ENCODE peak calls at places on chromosome 6, in ten cellular contexts. Q is adipocyte; K is fibroblast of lung; G is effector CD4-positive, alpha-beta T cell; Z is iPS DF 19.7; N is EL; T is amygdala; V is activated CD4-positive, alpha-beta memory T cell treated with anti-CD3 and anti-CD28 coated beads, Interleukin-2, amount 10 ng/mL, durations not matched to agents 7 days and 5 days; C is naive thymus-derived CD8-positive, alpha-beta T cell; A is AG08395. S is an unnamed sample.

GRCh38 chr6:90261801-90262200 is 34.8 kb downstream of the BACH2 start:
- DNase-seq in Q (no peak), K (no peak), G (no peak), Z (no peak), N (no peak), T (no peak), V (no peak), C (no peak), A (no peak), S (no peak)

GRCh38 chr6:1390805-1391511 is 1.6 kb downstream of the FOXF2 start:
- DNase-seq in Q (peak; percentile 65), K (peak; percentile 47), G (no peak), Z (no peak), N (peak; percentile 53), T (no peak), V (no peak), C (no peak), A (peak; percentile 50), S (no peak)

GRCh38 chr6:34067814-34068213 is 78.1 kb downstream of the GRM4 start:
- DNase-seq in Q (no peak), K (no peak), G (no peak), Z (no peak), N (peak; percentile 8), T (no peak), V (no peak), C (no peak), A (no peak), S (no peak)

GRCh38 chr6:147381734-147382133 is 126.8 kb upstream of the SAMD5 start:
- DNase-seq in Q (peak; percentile 46), K (no peak), G (no peak), Z (no peak), N (peak; percentile 45), T (no peak), V (no peak), C (no peak), A (peak; percentile 61), S (no peak)

GRCh38 chr6:89180971-89181370 is 35.1 kb downstream of the PM20D2 start:
- DNase-seq in Q (no peak), K (no peak), G (no peak), Z (no peak), N (no peak), T (no peak), V (no peak), C (no peak), A (no peak), S (no peak)

GRCh38 chr6:100370265-100370664 is 94.5 kb downstream of the SIM1 start:
- DNase-seq in Q (no peak), K (no peak), G (no peak), Z (no peak), N (peak; percentile 29), T (no peak), V (no peak), C (no peak), A (no peak), S (no peak)

GRCh38 chr6:68990313-68990712 is 355.2 kb downstream of the ADGRB3 start:
- DNase-seq in Q (no peak), K (no peak), G (no peak), Z (no peak), N (no peak), T (no peak), V (no peak), C (no peak), A (no peak), S (no peak)

GRCh38 chr6:123655520-123656306 is 19.0 kb upstream of the TRDN start:
- DNase-seq in Q (peak; percentile 5), K (peak; percentile 12), G (no peak), Z (no peak), N (peak; percentile 6), T (no peak), V (no peak), C (no peak), A (no peak), S (no peak)

GRCh38 chr6:43492673-43493072 is 15.3 kb downstream of the TJAP1 start:
- DNase-seq in Q (peak; percentile 56), K (no peak), G (no peak), Z (no peak), N (peak; percentile 49), T (no peak), V (no peak), C (no peak), A (no peak), S (peak; percentile 30)

GRCh38 chr6:109236140-109237081 is 141.1 kb downstream of the CEP57L1 start:
- DNase-seq in Q (no peak), K (no peak), G (no peak), Z (peak; percentile 65), N (no peak), T (no peak), V (no peak), C (no peak), A (no peak), S (peak; percentile 15)

GRCh38 chr6:142833054-142833453 is 111.9 kb downstream of the HIVEP2 start:
- DNase-seq in Q (peak; percentile 77), K (peak; percentile 93), G (no peak), Z (no peak), N (peak; percentile 96), T (no peak), V (no peak), C (no peak), A (peak; percentile 64), S (no peak)

GRCh38 chr6:91376686-91377085 is 789.8 kb upstream of the MAP3K7 start:
- DNase-seq in Q (no peak), K (no peak), G (no peak), Z (no peak), N (no peak), T (no peak), V (no peak), C (no peak), A (no peak), S (no peak)

GRCh38 chr6:106889692-106890091 is 84.8 kb downstream of the CD24 start:
- DNase-seq in Q (no peak), K (no peak), G (no peak), Z (no peak), N (no peak), T (no peak), V (no peak), C (no peak), A (no peak), S (no peak)

GRCh38 chr6:63349401-63349800 is 29.6 kb upstream of the LGSN start:
- DNase-seq in Q (no peak), K (no peak), G (no peak), Z (no peak), N (no peak), T (no peak), V (no peak), C (no peak), A (no peak), S (peak; percentile 12)

GRCh38 chr6:44529506-44529905 is 142.0 kb downstream of the CDC5L start:
- DNase-seq in Q (no peak), K (no peak), G (no peak), Z (no peak), N (no peak), T (no peak), V (no peak), C (no peak), A (no peak), S (no peak)

GRCh38 chr6:111605100-111605748 is 454 bp downstream of the TRAF3IP2 start:
- DNase-seq in Q (peak; percentile 95), K (peak; percentile 99), G (peak; percentile 7), Z (no peak), N (peak; percentile 85), T (peak; percentile 21), V (peak; percentile 28), C (peak; percentile 61), A (peak; percentile 72), S (peak; percentile 62)

GRCh38 chr6:112407191-112407590 is 60.1 kb downstream of the RFPL4B start:
- DNase-seq in Q (no peak), K (no peak), G (no peak), Z (no peak), N (no peak), T (no peak), V (no peak), C (no peak), A (no peak), S (no peak)

GRCh38 chr6:73739097-73739496 is 43.1 kb downstream of the CD109 start:
- DNase-seq in Q (peak; percentile 86), K (peak; percentile 85), G (peak; percentile 6), Z (no peak), N (peak; percentile 71), T (no peak), V (no peak), C (peak; percentile 65), A (peak; percentile 49), S (no peak)

GRCh38 chr6:1131285-1132079 is 180.4 kb upstream of the FOXQ1 start:
- DNase-seq in Q (peak; percentile 73), K (peak; percentile 83), G (no peak), Z (no peak), N (peak; percentile 82), T (no peak), V (no peak), C (no peak), A (peak; percentile 90), S (no peak)

GRCh38 chr6:68559716-68560115 is 75.4 kb upstream of the ADGRB3 start:
- DNase-seq in Q (no peak), K (peak; percentile 70), G (no peak), Z (peak; percentile 20), N (no peak), T (no peak), V (no peak), C (no peak), A (no peak), S (peak; percentile 43)

GRCh38 chr6:28922841-28923317 is 906 bp downstream of the TRIM27 start:
- DNase-seq in Q (peak; percentile 63), K (peak; percentile 37), G (peak; percentile 13), Z (no peak), N (peak; percentile 53), T (peak; percentile 8), V (peak; percentile 51), C (peak; percentile 39), A (peak; percentile 28), S (no peak)